ENCODE peak calls at places on chromosomes 2 and 18, in six cellular contexts. G is AG04450, T is neural crest cell, S is D341Med, D is HT1080, M is SHP77. Z is an unnamed sample.
A peak's percentile ranks its signal among the peaks of the same experiment; 100 is the strongest.

GRCh38 chr2:46171441-46171953 is 125.7 kb upstream of the EPAS1 start:
- DNase-seq in D (peak; percentile 93), T (no peak), M (no peak), S (no peak), G (peak; percentile 85), Z (peak; percentile 95)

GRCh38 chr2:85534099-85534498 is 4.9 kb upstream of the MAT2A start:
- DNase-seq in S (no peak), T (no peak), M (no peak), D (no peak), G (no peak), Z (no peak)

GRCh38 chr2:3456125-3456524 is 63.2 kb downstream of the ADI1 start:
- DNase-seq in D (no peak), G (no peak), S (no peak), T (no peak), M (no peak), Z (no peak)

GRCh38 chr2:152335016-152335850 is at the start of gene FMNL2:
- DNase-seq in D (peak; percentile 80), G (peak; percentile 18), T (peak; percentile 85), M (peak; percentile 66), S (peak; percentile 93), Z (peak; percentile 86)

GRCh38 chr2:144995482-144995881 is 475.6 kb upstream of the ZEB2 start:
- DNase-seq in D (no peak), G (no peak), T (no peak), S (no peak), M (no peak), Z (no peak)

GRCh38 chr2:180169474-180169873 is 162.4 kb upstream of the CWC22 start:
- DNase-seq in D (no peak), G (no peak), M (no peak), T (no peak), S (no peak), Z (no peak)

GRCh38 chr2:96816836-96817702 is 1.0 kb downstream of the CNNM3 start:
- DNase-seq in D (no peak), S (peak; percentile 87), M (no peak), G (no peak), T (no peak), Z (peak; percentile 28)

GRCh38 chr18:54958711-54959625 is at the start of gene CCDC68:
- DNase-seq in S (no peak), D (no peak), M (no peak), T (no peak), G (no peak), Z (no peak)

GRCh38 chr18:37538526-37539205 is 26.9 kb downstream of the CELF4 start:
- DNase-seq in G (no peak), T (no peak), D (no peak), S (peak; percentile 35), M (no peak), Z (no peak)

GRCh38 chr2:16643099-16643498 is 22.5 kb downstream of the CYRIA start:
- DNase-seq in S (no peak), D (peak; percentile 58), T (no peak), G (no peak), M (no peak), Z (no peak)

GRCh38 chr2:191439481-191439880 is 194.3 kb downstream of the MYO1B start:
- DNase-seq in D (no peak), S (no peak), M (no peak), G (no peak), T (no peak), Z (no peak)

GRCh38 chr2:64831134-64831976 is 157.8 kb upstream of the SLC1A4 start:
- DNase-seq in M (peak; percentile 23), G (peak; percentile 36), D (peak; percentile 99), T (peak; percentile 68), S (peak; percentile 66), Z (peak; percentile 99)

GRCh38 chr18:69840445-69840844 is 107.2 kb downstream of the CD226 start:
- DNase-seq in G (no peak), M (no peak), T (no peak), S (no peak), D (peak; percentile 28), Z (peak; percentile 18)

GRCh38 chr2:181306785-181307184 is 150.4 kb upstream of the ITGA4 start:
- DNase-seq in G (no peak), M (no peak), D (peak; percentile 18), T (no peak), S (no peak), Z (no peak)

GRCh38 chr2:232501331-232501771 is 13.7 kb upstream of the ECEL1 start:
- DNase-seq in G (no peak), D (no peak), M (no peak), T (no peak), S (peak; percentile 59), Z (no peak)

GRCh38 chr2:11955314-11955713 is 208.9 kb downstream of the LPIN1 start:
- DNase-seq in D (no peak), T (no peak), M (no peak), S (no peak), G (no peak), Z (peak; percentile 74)

GRCh38 chr2:213934560-213934959 is 476.3 kb upstream of the VWC2L start:
- DNase-seq in G (no peak), S (no peak), M (no peak), D (no peak), T (no peak), Z (peak; percentile 51)

GRCh38 chr18:73232933-73233332 is 365.1 kb upstream of the NETO1 start:
- DNase-seq in T (no peak), G (no peak), D (no peak), S (no peak), M (no peak), Z (peak; percentile 58)

GRCh38 chr2:30645745-30646119 is 161.5 kb downstream of the CAPN13 start:
- DNase-seq in T (no peak), M (no peak), G (no peak), S (no peak), D (no peak), Z (no peak)

GRCh38 chr2:178530625-178531142 is 50.4 kb downstream of the PLEKHA3 start:
- DNase-seq in T (no peak), D (no peak), S (no peak), M (no peak), G (no peak), Z (no peak)

GRCh38 chr2:120436460-120436739 is 90.5 kb downstream of the INHBB start:
- DNase-seq in T (no peak), D (no peak), M (no peak), S (no peak), G (no peak), Z (peak; percentile 39)

GRCh38 chr2:230043025-230043424 is 25.7 kb downstream of the SLC16A14 start:
- DNase-seq in M (no peak), G (no peak), T (no peak), D (no peak), S (no peak), Z (no peak)

GRCh38 chr2:56390644-56391043 is 206.9 kb downstream of the CCDC85A start:
- DNase-seq in T (no peak), M (no peak), D (no peak), G (no peak), S (no peak), Z (no peak)

GRCh38 chr2:238915596-238915995 is 67.7 kb downstream of the TWIST2 start:
- DNase-seq in G (no peak), T (no peak), M (no peak), D (no peak), S (no peak), Z (no peak)

GRCh38 chr2:239979243-239980023 is 45.7 kb downstream of the NDUFA10 start:
- DNase-seq in T (peak; percentile 61), M (no peak), S (no peak), D (no peak), G (no peak), Z (no peak)

GRCh38 chr2:203453858-203454451 is 81.1 kb downstream of the RAPH1 start:
- DNase-seq in G (peak; percentile 24), M (peak; percentile 13), T (peak; percentile 18), S (peak; percentile 51), D (peak; percentile 43), Z (peak; percentile 57)

GRCh38 chr18:5974696-5975095 is 79.4 kb upstream of the TMEM200C start:
- DNase-seq in T (no peak), D (no peak), G (no peak), S (no peak), M (no peak), Z (no peak)

GRCh38 chr2:41779873-41780272 is 267.9 kb upstream of the PKDCC start:
- DNase-seq in M (no peak), D (no peak), T (no peak), S (no peak), G (no peak), Z (no peak)

GRCh38 chr2:169452080-169452479 is 27.2 kb upstream of the BBS5 start:
- DNase-seq in T (no peak), G (no peak), D (peak; percentile 11), M (no peak), S (peak; percentile 58), Z (peak; percentile 49)

GRCh38 chr2:241776336-241777166 is at the start of gene GAL3ST2:
- DNase-seq in D (no peak), S (peak; percentile 17), T (no peak), G (no peak), M (no peak), Z (no peak)

GRCh38 chr2:62724886-62725711 is 19.6 kb downstream of the EHBP1 start:
- DNase-seq in S (peak; percentile 51), G (no peak), T (no peak), M (no peak), D (no peak), Z (peak; percentile 42)

GRCh38 chr2:143121079-143121478 is 8.1 kb upstream of the ARHGAP15 start:
- DNase-seq in M (no peak), G (no peak), D (no peak), S (no peak), T (no peak), Z (no peak)

GRCh38 chr2:121293450-121294325 is 8.7 kb upstream of the TFCP2L1 start:
- DNase-seq in D (no peak), M (no peak), S (no peak), T (no peak), G (no peak), Z (no peak)

GRCh38 chr2:76506538-76506937 is 795.8 kb upstream of the GCFC2 start:
- DNase-seq in G (no peak), S (no peak), M (peak; percentile 12), D (peak; percentile 39), T (no peak), Z (no peak)

GRCh38 chr2:83081835-83082522 is 1377.1 kb downstream of the SUCLG1 start:
- DNase-seq in T (no peak), S (peak; percentile 36), G (peak; percentile 16), D (peak; percentile 18), M (peak; percentile 89), Z (peak; percentile 49)

GRCh38 chr18:61360440-61361383 is 27.5 kb downstream of the CDH20 start:
- DNase-seq in G (no peak), T (no peak), D (no peak), S (no peak), M (no peak), Z (no peak)

GRCh38 chr2:231016576-231017249 is 20.6 kb upstream of the C2orf72 start:
- DNase-seq in M (no peak), D (no peak), G (no peak), T (no peak), S (no peak), Z (no peak)

GRCh38 chr2:103138123-103138886 is 376.5 kb downstream of the TMEM182 start:
- DNase-seq in M (no peak), D (no peak), G (no peak), S (no peak), T (no peak), Z (no peak)

GRCh38 chr2:158391876-158392275 is 64.7 kb downstream of the CCDC148 start:
- DNase-seq in M (no peak), S (no peak), G (no peak), D (peak; percentile 68), T (no peak), Z (no peak)

Z was measured in RPMI7951.